ENCODE peak calls at places on chromosomes 6 and 20, in six cellular contexts. K is NB4; N is activated CD8-positive, alpha-beta T cell treated with anti-CD3 and anti-CD28 coated beads for 36 hours; G is germinal center; W is stimulated activated CD4-positive, alpha-beta T cell treated with anti-CD3 and anti-CD28 coated beads, Interleukin-15, amount 100 ng/mL, for 1 hour; M is ureter. X is an unnamed sample.

GRCh38 chr6:97133071-97133470 is 149.9 kb downstream of the MMS22L start:
- DNase-seq in K (no peak), N (no peak), G (no peak), M (no peak), W (no peak), X (no peak)

GRCh38 chr6:15023448-15023847 is 222.4 kb upstream of the JARID2 start:
- DNase-seq in K (peak), G (no peak), N (peak), W (peak), M (no peak), X (no peak)

GRCh38 chr6:104682722-104683643 is 176.7 kb downstream of the HACE1 start:
- DNase-seq in N (peak), G (peak), M (no peak), K (peak), W (peak), X (no peak)

GRCh38 chr20:36145877-36146707 is 8.4 kb upstream of the EPB41L1 start:
- DNase-seq in G (no peak), M (no peak), W (no peak), N (no peak), K (no peak), X (no peak)

GRCh38 chr6:44010411-44011349 is 116.6 kb downstream of the MRPL14 start:
- DNase-seq in G (no peak), W (no peak), M (no peak), N (peak), K (peak), X (no peak)

GRCh38 chr6:146460941-146461340 is 82.7 kb upstream of the RAB32 start:
- DNase-seq in M (no peak), W (no peak), G (no peak), N (no peak), K (no peak), X (no peak)

GRCh38 chr6:13762648-13763441 is 51.2 kb upstream of the RANBP9 start:
- DNase-seq in W (no peak), G (peak), K (peak), N (peak), M (no peak), X (no peak)

GRCh38 chr6:163311830-163312229 is 102.7 kb upstream of the QKI start:
- DNase-seq in G (no peak), W (no peak), M (no peak), K (no peak), N (no peak), X (no peak)

GRCh38 chr20:47696856-47697255 is 88.4 kb downstream of the SULF2 start:
- DNase-seq in W (no peak), G (no peak), M (no peak), K (no peak), N (no peak), X (no peak)

GRCh38 chr6:65231616-65232015 is 475.4 kb downstream of the EYS start:
- DNase-seq in G (no peak), N (no peak), M (no peak), W (no peak), K (no peak), X (no peak)

GRCh38 chr6:15148356-15149058 is 97.4 kb upstream of the JARID2 start:
- DNase-seq in G (no peak), W (no peak), K (peak), N (no peak), M (peak), X (no peak)

GRCh38 chr20:39960522-39961420 is 728.3 kb downstream of the MAFB start:
- DNase-seq in G (no peak), W (no peak), N (no peak), M (no peak), K (no peak), X (no peak)